ENCODE peak calls at places on chromosome 16, in six cellular contexts. D is kidney tubule cell, T is tibial artery, G is SK-N-MC, W is HS-5, U is GM13977. V is an unnamed sample.

GRCh38 chr16:19555938-19556778 is 655 bp downstream of the VPS35L start:
- DNase-seq in D (peak), T (no peak), G (no peak), W (no peak), U (peak), V (no peak)

GRCh38 chr16:76193851-76194620 is 83.2 kb upstream of the CNTNAP4 start:
- DNase-seq in D (peak), T (no peak), G (no peak), W (no peak), U (no peak), V (no peak)

GRCh38 chr16:24138024-24138423 is 118.1 kb upstream of the CACNG3 start:
- DNase-seq in D (no peak), T (no peak), G (no peak), W (no peak), U (no peak), V (no peak)

GRCh38 chr16:58464916-58465731 is 34.8 kb upstream of the NDRG4 start:
- DNase-seq in D (no peak), T (no peak), G (no peak), W (no peak), U (peak), V (no peak)

GRCh38 chr16:70529051-70529777 is 5.6 kb downstream of the SF3B3 start:
- DNase-seq in D (peak), T (no peak), G (no peak), W (peak), U (peak), V (peak)

GRCh38 chr16:88640520-88641247 is 2.3 kb downstream of the IL17C start:
- DNase-seq in D (no peak), T (no peak), G (no peak), W (no peak), U (no peak), V (no peak)

GRCh38 chr16:86375370-86375769 is 135.0 kb upstream of the FOXF1 start:
- DNase-seq in D (no peak), T (no peak), G (no peak), W (no peak), U (no peak), V (no peak)

GRCh38 chr16:90040152-90041023 is 21.1 kb upstream of the DBNDD1 start:
- DNase-seq in D (no peak), T (no peak), G (no peak), W (no peak), U (peak), V (no peak)

GRCh38 chr16:86457621-86458456 is 52.5 kb upstream of the FOXF1 start:
- DNase-seq in D (no peak), T (no peak), G (no peak), W (peak), U (no peak), V (peak)

GRCh38 chr16:9092963-9093477 is 1.6 kb downstream of the HAPSTR1 start:
- DNase-seq in D (no peak), T (peak), G (no peak), W (no peak), U (no peak), V (no peak)

GRCh38 chr16:57694191-57694555 is 433 bp upstream of the DRC7 start:
- DNase-seq in D (peak), T (no peak), G (no peak), W (no peak), U (no peak), V (no peak)

GRCh38 chr16:15704545-15704987 is 54.5 kb downstream of the NDE1 start:
- DNase-seq in D (peak), T (peak), G (no peak), W (peak), U (peak), V (no peak)

GRCh38 chr16:3175157-3176153 is 12.5 kb upstream of the OR1F1 start:
- DNase-seq in D (peak), T (no peak), G (no peak), W (no peak), U (peak), V (no peak)